ENCODE peak calls at places on chromosomes 6 and 20, in four cellular contexts. T is effector memory CD4-positive, alpha-beta T cell; X is AG09309; O is heart left ventricle. L is an unnamed sample.

GRCh38 chr20:61575151-61575937 is 323.3 kb downstream of the CDH4 start:
- DNase-seq in T (no peak), X (no peak), O (no peak), L (no peak)

GRCh38 chr20:61665746-61666470 is 399.8 kb downstream of the TAF4 start:
- DNase-seq in T (no peak), X (no peak), O (no peak), L (no peak)

GRCh38 chr20:8043687-8044278 is 24.2 kb upstream of the TMX4 start:
- DNase-seq in T (peak), X (peak), O (no peak), L (peak)

GRCh38 chr6:9463311-9463710 is 951.6 kb downstream of the TFAP2A start:
- DNase-seq in T (no peak), X (no peak), O (no peak), L (no peak)

GRCh38 chr6:147508073-147508870 is at the start of gene SAMD5:
- DNase-seq in T (no peak), X (peak), O (peak), L (no peak)

GRCh38 chr20:47713941-47714450 is 71.3 kb downstream of the SULF2 start:
- DNase-seq in T (no peak), X (no peak), O (no peak), L (no peak)

GRCh38 chr6:12010635-12011275 is 1.4 kb upstream of the HIVEP1 start:
- DNase-seq in T (no peak), X (no peak), O (peak), L (no peak)

GRCh38 chr6:31634131-31634530 is 13.6 kb downstream of the PRRC2A start:
- DNase-seq in T (no peak), X (no peak), O (no peak), L (no peak)

GRCh38 chr6:169624785-169625184 is 77.0 kb downstream of the WDR27 start:
- DNase-seq in T (no peak), X (no peak), O (no peak), L (no peak)

GRCh38 chr6:40398810-40399477 is 188.2 kb downstream of the LRFN2 start:
- DNase-seq in T (no peak), X (no peak), O (no peak), L (no peak)

GRCh38 chr6:15874821-15875220 is 212.0 kb upstream of the DTNBP1 start:
- DNase-seq in T (no peak), X (no peak), O (no peak), L (no peak)

GRCh38 chr6:100462990-100463684 is 1.6 kb downstream of the SIM1 start:
- DNase-seq in T (no peak), X (no peak), O (no peak), L (no peak)

GRCh38 chr20:18188446-18188845 is 50.8 kb downstream of the KAT14 start:
- DNase-seq in T (no peak), X (peak), O (no peak), L (no peak)

GRCh38 chr6:138582573-138582972 is 83.3 kb upstream of the NHSL1 start:
- DNase-seq in T (no peak), X (no peak), O (no peak), L (no peak)

GRCh38 chr20:57390604-57391438 is at the start of gene RBM38:
- DNase-seq in T (peak), X (no peak), O (peak), L (no peak)

GRCh38 chr6:142015011-142015410 is 117.7 kb upstream of the GJE1 start:
- DNase-seq in T (no peak), X (no peak), O (no peak), L (no peak)

GRCh38 chr6:68196645-68197044 is 438.4 kb upstream of the ADGRB3 start:
- DNase-seq in T (no peak), X (no peak), O (no peak), L (no peak)

GRCh38 chr6:159038914-159039884 is 5.6 kb downstream of the TAGAP start:
- DNase-seq in T (no peak), X (peak), O (no peak), L (no peak)

GRCh38 chr20:57004416-57004815 is 262.0 kb downstream of the BMP7 start:
- DNase-seq in T (no peak), X (no peak), O (no peak), L (no peak)

GRCh38 chr20:42308980-42309524 is 690.9 kb upstream of the CHD6 start:
- DNase-seq in T (no peak), X (no peak), O (no peak), L (no peak)

GRCh38 chr20:14219801-14220461 is 117.5 kb downstream of the FLRT3 start:
- DNase-seq in T (no peak), X (no peak), O (peak), L (no peak)

GRCh38 chr20:556984-557383 is 13.4 kb upstream of the CSNK2A1 start:
- DNase-seq in T (no peak), X (no peak), O (no peak), L (no peak)

GRCh38 chr6:167791036-167791779 is 35.5 kb upstream of the AFDN start:
- DNase-seq in T (no peak), X (no peak), O (no peak), L (no peak)

GRCh38 chr6:152161501-152161900 is 354.0 kb downstream of the ESR1 start:
- DNase-seq in T (no peak), X (no peak), O (no peak), L (no peak)

GRCh38 chr6:98827295-98828159 is 6.8 kb upstream of the POU3F2 start:
- DNase-seq in T (no peak), X (no peak), O (no peak), L (no peak)

GRCh38 chr6:81561071-81561564 is 191.4 kb downstream of the TENT5A start:
- DNase-seq in T (no peak), X (no peak), O (no peak), L (no peak)

GRCh38 chr6:82555801-82556200 is 192.2 kb downstream of the TPBG start:
- DNase-seq in T (no peak), X (no peak), O (no peak), L (no peak)

GRCh38 chr6:116461563-116462507 is 660 bp downstream of the CALHM6 start:
- DNase-seq in T (no peak), X (no peak), O (peak), L (no peak)

GRCh38 chr6:118917550-118918321 is 17.2 kb downstream of the MCM9 start:
- DNase-seq in T (no peak), X (no peak), O (no peak), L (no peak)

GRCh38 chr6:3392930-3393575 is 63.8 kb downstream of the SLC22A23 start:
- DNase-seq in T (no peak), X (no peak), O (no peak), L (no peak)

GRCh38 chr6:118876201-118876600 is 17.8 kb upstream of the ASF1A start:
- DNase-seq in T (no peak), X (no peak), O (no peak), L (no peak)

GRCh38 chr20:38937978-38938473 is 11.8 kb downstream of the FAM83D start:
- DNase-seq in T (no peak), X (no peak), O (no peak), L (no peak)

GRCh38 chr6:70636589-70636988 is 31.1 kb upstream of the SMAP1 start:
- DNase-seq in T (no peak), X (no peak), O (no peak), L (no peak)

GRCh38 chr6:158818008-158818579 is 1.1 kb downstream of the EZR start:
- DNase-seq in T (peak), X (no peak), O (peak), L (no peak)

GRCh38 chr6:53095716-53096115 is 30.5 kb downstream of the FBXO9 start:
- DNase-seq in T (no peak), X (no peak), O (no peak), L (no peak)

GRCh38 chr20:24998631-24999445 is 6.3 kb upstream of the APMAP start:
- DNase-seq in T (no peak), X (no peak), O (peak), L (no peak)

GRCh38 chr6:87742106-87742505 is 40.1 kb upstream of the AKIRIN2 start:
- DNase-seq in T (peak), X (no peak), O (no peak), L (no peak)

GRCh38 chr6:33277663-33278391 is 904 bp downstream of the B3GALT4 start:
- DNase-seq in T (no peak), X (no peak), O (no peak), L (no peak)

GRCh38 chr20:63657260-63657936 is 714 bp upstream of the RTEL1 start:
- DNase-seq in T (no peak), X (no peak), O (no peak), L (no peak)
- H3K4me3 ChIP-seq in T (peak), X (peak), O (peak), L (peak)

GRCh38 chr6:46203388-46203787 is 32.6 kb upstream of the ENPP5 start:
- DNase-seq in T (no peak), X (no peak), O (no peak), L (no peak)
- H3K4me3 ChIP-seq in T (no peak), X (no peak), O (no peak), L (no peak)

GRCh38 chr6:135811644-135812043 is 39.9 kb upstream of the PDE7B start:
- DNase-seq in T (no peak), X (no peak), O (no peak), L (no peak)
- H3K4me3 ChIP-seq in T (no peak), X (no peak), O (no peak), L (no peak)

GRCh38 chr6:128560966-128561365 is 40.6 kb upstream of the PTPRK start:
- DNase-seq in T (no peak), X (no peak), O (no peak), L (no peak)

GRCh38 chr6:128554302-128554701 is 33.9 kb upstream of the PTPRK start:
- DNase-seq in T (no peak), X (no peak), O (no peak), L (no peak)

GRCh38 chr6:128558924-128559323 is 38.5 kb upstream of the PTPRK start:
- DNase-seq in T (no peak), X (no peak), O (no peak), L (no peak)

GRCh38 chr6:128558021-128558420 is 37.6 kb upstream of the PTPRK start:
- DNase-seq in T (no peak), X (no peak), O (no peak), L (no peak)

GRCh38 chr6:128557086-128557485 is 36.7 kb upstream of the PTPRK start:
- DNase-seq in T (no peak), X (no peak), O (no peak), L (no peak)
- H3K4me3 ChIP-seq in T (no peak), X (no peak), O (no peak), L (no peak)

GRCh38 chr6:157613011-157613522 is 210.0 kb upstream of the SNX9 start:
- DNase-seq in T (no peak), X (peak), O (no peak), L (no peak)
- H3K4me3 ChIP-seq in T (no peak), X (no peak), O (no peak), L (no peak)

DNA sequence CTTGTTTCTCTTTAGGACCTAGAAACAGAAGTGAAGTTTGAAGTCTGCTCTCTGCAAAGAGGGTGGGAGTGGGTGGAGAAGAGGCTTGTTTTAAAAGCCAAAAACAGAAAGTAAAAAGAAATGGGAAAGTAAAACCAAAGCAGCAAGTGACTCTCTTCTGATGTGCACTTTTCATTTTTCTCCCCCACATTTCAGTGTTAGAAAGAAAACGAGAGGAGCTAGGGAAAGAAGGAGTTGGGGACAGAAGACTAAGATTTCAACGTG is 1.3 kb downstream of the C6orf141 start:
- DNase-seq in T (no peak), X (no peak), O (no peak), L (no peak)
- H3K4me3 ChIP-seq in T (no peak), X (no peak), O (peak), L (peak)

GRCh38 chr20:35610833-35611427 is 4.7 kb upstream of the SPAG4 start:
- DNase-seq in T (no peak), X (no peak), O (no peak), L (no peak)

GRCh38 chr20:35606127-35606526 is 9.5 kb upstream of the SPAG4 start:
- DNase-seq in T (no peak), X (no peak), O (no peak), L (no peak)

GRCh38 chr20:35604444-35604750 is 11.2 kb upstream of the SPAG4 start:
- DNase-seq in T (no peak), X (no peak), O (no peak), L (no peak)

GRCh38 chr20:35603695-35604443 is 11.8 kb upstream of the SPAG4 start:
- DNase-seq in T (no peak), X (no peak), O (no peak), L (no peak)

GRCh38 chr20:35607003-35607735 is 8.5 kb upstream of the SPAG4 start:
- DNase-seq in T (no peak), X (no peak), O (no peak), L (no peak)
- H3K4me3 ChIP-seq in T (no peak), X (no peak), O (no peak), L (no peak)

L was measured in retinal pigment epithelial cell.